ENCODE peak calls at places on chromosomes 4 and X, in six cellular contexts. S, R, Q, Y, J and O are unnamed samples.

GRCh38 chr4:52718123-52718522 is 33.1 kb downstream of the ERVMER34-1 start:
- DNase-seq in Q (no peak), Y (no peak), R (no peak), S (peak; percentile 14), J (no peak), O (no peak)

GRCh38 chr4:2364654-2365053 is 53.8 kb downstream of the ZFYVE28 start:
- DNase-seq in S (peak; percentile 54), R (no peak), Q (peak; percentile 27), J (peak; percentile 66), Y (peak; percentile 80), O (no peak)

GRCh38 chrX:72046447-72046846 is 85.3 kb downstream of the RTL5 start:
- DNase-seq in J (no peak), Y (no peak), S (no peak), Q (no peak), R (no peak), O (no peak)

GRCh38 chrX:129649268-129650182 is 5.2 kb downstream of the APLN start:
- DNase-seq in S (no peak), R (no peak), J (no peak), Q (no peak), Y (no peak), O (peak; percentile 73)

GRCh38 chr4:52837716-52838558 is 24.2 kb upstream of the RASL11B start:
- DNase-seq in S (peak; percentile 61), Q (no peak), Y (no peak), R (no peak), J (no peak), O (no peak)

GRCh38 chr4:156884183-156884582 is 87.4 kb downstream of the PDGFC start:
- DNase-seq in Q (no peak), J (no peak), Y (no peak), R (no peak), S (no peak), O (no peak)

GRCh38 chr4:114226968-114227760 is 247.7 kb upstream of the ARSJ start:
- DNase-seq in Q (no peak), Y (no peak), R (no peak), J (no peak), S (no peak), O (no peak)

GRCh38 chr4:110869862-110870577 is 247.1 kb upstream of the PITX2 start:
- DNase-seq in J (no peak), Y (no peak), R (no peak), Q (no peak), S (no peak), O (no peak)

GRCh38 chr4:169744601-169745000 is 13.1 kb downstream of the HPF1 start:
- DNase-seq in J (no peak), R (no peak), Q (no peak), S (no peak), Y (no peak), O (no peak)

GRCh38 chr4:68249434-68249833 is 3.9 kb upstream of the TMPRSS11B start:
- DNase-seq in R (no peak), Q (no peak), S (no peak), Y (no peak), J (no peak), O (no peak)

GRCh38 chr4:183364025-183364424 is 41.8 kb upstream of the CLDN24 start:
- DNase-seq in Y (no peak), S (no peak), J (no peak), Q (no peak), R (no peak), O (no peak)

GRCh38 chrX:47518105-47518504 is 35.1 kb upstream of the ZNF41 start:
- DNase-seq in J (no peak), Y (no peak), S (no peak), R (no peak), Q (no peak), O (no peak)

GRCh38 chr4:20044502-20044911 is 207.2 kb upstream of the SLIT2 start:
- DNase-seq in S (peak; percentile 66), R (no peak), Y (no peak), Q (peak; percentile 39), J (no peak), O (no peak)

GRCh38 chr4:79064806-79065205 is 125.6 kb upstream of the PAQR3 start:
- DNase-seq in Y (no peak), R (no peak), S (no peak), J (no peak), Q (no peak), O (no peak)

GRCh38 chr4:190015538-190016368 is 11.3 kb downstream of the FRG2 start:
- DNase-seq in S (no peak), R (no peak), Q (no peak), J (no peak), Y (no peak), O (no peak)

GRCh38 chr4:38119663-38120374 is 159.6 kb downstream of the PTTG2 start:
- DNase-seq in Y (no peak), Q (peak; percentile 59), S (peak; percentile 96), J (no peak), R (no peak), O (no peak)

GRCh38 chrX:48958635-48959094 is 1.3 kb upstream of the OTUD5 start:
- DNase-seq in R (peak; percentile 19), J (peak; percentile 76), Q (peak; percentile 35), Y (peak; percentile 64), S (peak; percentile 70), O (no peak)

GRCh38 chr4:53686521-53686920 is 95.2 kb upstream of the LNX1 start:
- DNase-seq in S (peak; percentile 82), J (no peak), Y (no peak), Q (no peak), R (no peak), O (no peak)

GRCh38 chr4:80407246-80407645 is 71.7 kb downstream of the CFAP299 start:
- DNase-seq in J (peak; percentile 76), S (peak; percentile 24), Q (peak; percentile 61), Y (no peak), R (no peak), O (no peak)

GRCh38 chr4:71126719-71127118 is 133.3 kb downstream of the DCK start:
- DNase-seq in S (peak; percentile 48), Y (no peak), R (no peak), J (no peak), Q (no peak), O (no peak)

GRCh38 chr4:133621628-133622027 is 472.5 kb downstream of the PCDH10 start:
- DNase-seq in J (no peak), R (no peak), Y (no peak), Q (no peak), S (no peak), O (no peak)

GRCh38 chrX:138986866-138987265 is 275.3 kb upstream of the FGF13 start:
- DNase-seq in S (no peak), R (no peak), J (no peak), Y (no peak), Q (no peak), O (no peak)

GRCh38 chr4:25795566-25796454 is 67.0 kb downstream of the SEL1L3 start:
- DNase-seq in J (no peak), S (peak; percentile 9), R (no peak), Q (no peak), Y (no peak), O (no peak)

GRCh38 chr4:136412708-136413107 is 1119.6 kb downstream of the PCDH18 start:
- DNase-seq in Y (no peak), R (no peak), S (peak; percentile 12), Q (no peak), J (no peak), O (no peak)

GRCh38 chr4:80336582-80336981 is 1.1 kb downstream of the CFAP299 start:
- DNase-seq in J (no peak), R (no peak), Y (peak; percentile 51), S (no peak), Q (no peak), O (no peak)

GRCh38 chr4:119659576-119659975 is 31.0 kb upstream of the PDE5A start:
- DNase-seq in S (peak; percentile 97), J (no peak), Q (peak; percentile 64), R (no peak), Y (no peak), O (no peak)

GRCh38 chr4:138828926-138829325 is 186.7 kb upstream of the NOCT start:
- DNase-seq in J (no peak), R (no peak), S (no peak), Q (no peak), Y (no peak), O (no peak)

GRCh38 chr4:113222006-113222405 is 172.6 kb downstream of the ANK2 start:
- DNase-seq in Q (no peak), R (no peak), Y (no peak), J (no peak), S (no peak), O (no peak)

GRCh38 chrX:141278306-141278705 is 36.0 kb upstream of the SPANXC start:
- DNase-seq in S (peak; percentile 23), J (no peak), Y (no peak), Q (no peak), R (no peak), O (no peak)

GRCh38 chr4:48033825-48034413 is 17.3 kb downstream of the NIPAL1 start:
- DNase-seq in Q (no peak), J (no peak), R (no peak), Y (no peak), S (peak; percentile 17), O (no peak)

GRCh38 chrX:119187298-119187697 is 48.8 kb upstream of the PGRMC1 start:
- DNase-seq in Y (no peak), S (no peak), Q (no peak), R (no peak), J (no peak), O (peak; percentile 13)

GRCh38 chr4:96642486-96642885 is 802.6 kb downstream of the PDHA2 start:
- DNase-seq in Y (no peak), J (no peak), S (no peak), R (no peak), Q (no peak), O (no peak)

GRCh38 chrX:25288676-25289075 is 272.9 kb upstream of the ARX start:
- DNase-seq in Y (no peak), R (no peak), S (no peak), Q (no peak), J (no peak), O (no peak)
- TF ChIP-seq CTCF in Y (no peak), R (no peak), S (no peak), Q (no peak), J (no peak), O (no peak)

GRCh38 chr4:4524364-4524763 is 17.5 kb downstream of the STX18 start:
- DNase-seq in J (no peak), R (no peak), Y (no peak), Q (no peak), S (no peak), O (no peak)
- TF ChIP-seq CTCF in J (no peak), R (no peak), Y (peak; percentile 7), Q (no peak), S (peak; percentile 42), O (peak; percentile 12)

DNA sequence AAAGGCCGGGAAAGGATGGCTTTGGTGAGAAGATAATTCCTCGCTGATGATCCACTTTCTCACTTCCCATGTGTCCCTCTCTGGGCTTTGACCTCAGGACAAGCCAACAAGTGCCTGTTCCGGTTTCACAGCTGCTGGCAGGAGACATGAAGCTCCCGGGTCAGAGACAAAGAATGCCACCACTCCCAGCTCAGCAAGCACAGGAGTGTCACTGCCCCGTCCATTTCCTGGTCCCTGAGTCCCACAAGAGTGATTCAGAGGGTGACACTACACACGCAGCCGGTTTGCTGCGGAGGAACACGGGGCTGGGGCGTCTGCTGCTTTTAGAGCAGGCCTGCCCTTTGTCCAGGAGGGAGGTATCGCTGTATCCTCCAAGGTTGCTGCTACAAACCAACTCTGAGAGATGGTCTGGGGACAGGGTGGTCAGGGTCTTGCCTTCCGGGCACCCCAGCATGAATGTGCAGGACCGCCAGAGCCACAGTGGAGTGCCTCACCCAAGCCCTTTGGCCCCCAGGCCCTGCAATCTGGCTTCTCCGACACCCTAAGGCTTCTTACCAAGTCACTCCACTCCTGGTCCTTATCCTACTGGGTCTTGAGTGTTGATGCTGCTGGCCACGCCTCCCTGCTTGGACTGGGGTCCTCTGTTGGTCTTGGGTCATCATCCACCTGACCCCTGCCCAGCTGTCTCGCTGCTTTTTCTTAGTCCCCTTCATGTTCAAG is 49.5 kb downstream of the CPZ start:
- DNase-seq in Q (no peak), Y (peak; percentile 52), R (no peak), J (peak; percentile 53), S (no peak), O (no peak)
- TF ChIP-seq CTCF in Q (no peak), Y (no peak), R (no peak), J (no peak), S (no peak), O (no peak)

GRCh38 chr4:99811850-99812249 is 4.8 kb upstream of the DAPP1 start:
- DNase-seq in S (peak; percentile 55), Y (no peak), Q (no peak), R (no peak), J (no peak), O (no peak)
- TF ChIP-seq CTCF in S (peak; percentile 67), Y (peak; percentile 64), Q (peak; percentile 41), R (peak; percentile 22), J (peak; percentile 14), O (peak; percentile 28)